ENCODE peak calls at places on chromosomes 2 and 18, in six cellular contexts. One of them, this sample, is unnamed.

GRCh38 chr18:34787931-34788532 is 77.9 kb downstream of the DTNA start:
- DNase-seq in PC-3: peak; percentile 58
- DNase-seq in MCF 10A: peak; percentile 72
- DNase-seq in body of pancreas: peak; percentile 67
- DNase-seq in tibial artery: no peak
- DNase-seq in WTC11: no peak
- DNase-seq in this sample: peak; percentile 54

GRCh38 chr2:173720310-173720709 is 244.9 kb downstream of the SP3 start:
- DNase-seq in PC-3: peak; percentile 13
- DNase-seq in MCF 10A: peak; percentile 42
- DNase-seq in WTC11: no peak
- DNase-seq in tibial artery: no peak
- DNase-seq in body of pancreas: no peak
- DNase-seq in this sample: no peak

GRCh38 chr2:46800218-46800617 is 115.4 kb downstream of the MCFD2 start:
- DNase-seq in WTC11: no peak
- DNase-seq in PC-3: no peak
- DNase-seq in body of pancreas: no peak
- DNase-seq in tibial artery: no peak
- DNase-seq in MCF 10A: no peak
- DNase-seq in this sample: no peak

GRCh38 chr2:74399785-74400184 is 19.7 kb upstream of the DCTN1 start:
- DNase-seq in tibial artery: no peak
- DNase-seq in MCF 10A: peak; percentile 50
- DNase-seq in body of pancreas: no peak
- DNase-seq in PC-3: peak; percentile 66
- DNase-seq in WTC11: no peak
- DNase-seq in this sample: no peak

GRCh38 chr2:135820003-135820618 is 16.9 kb downstream of the LCT start:
- DNase-seq in MCF 10A: no peak
- DNase-seq in PC-3: no peak
- DNase-seq in body of pancreas: no peak
- DNase-seq in tibial artery: no peak
- DNase-seq in WTC11: no peak
- DNase-seq in this sample: peak; percentile 73

GRCh38 chr18:1002653-1003178 is 98.0 kb downstream of the ADCYAP1 start:
- DNase-seq in WTC11: no peak
- DNase-seq in PC-3: peak; percentile 28
- DNase-seq in tibial artery: no peak
- DNase-seq in body of pancreas: no peak
- DNase-seq in MCF 10A: peak; percentile 13
- DNase-seq in this sample: no peak

GRCh38 chr2:149383340-149383739 is 53.0 kb downstream of the LYPD6 start:
- DNase-seq in tibial artery: no peak
- DNase-seq in MCF 10A: no peak
- DNase-seq in PC-3: peak; percentile 23
- DNase-seq in body of pancreas: no peak
- DNase-seq in WTC11: no peak
- DNase-seq in this sample: no peak

GRCh38 chr2:197378494-197378972 is 56.3 kb downstream of the SF3B1 start:
- DNase-seq in PC-3: peak; percentile 63
- DNase-seq in MCF 10A: peak; percentile 74
- DNase-seq in body of pancreas: peak; percentile 49
- DNase-seq in WTC11: peak; percentile 59
- DNase-seq in tibial artery: no peak
- DNase-seq in this sample: peak; percentile 72

GRCh38 chr2:188050716-188051115 is 241.0 kb upstream of the GULP1 start:
- DNase-seq in tibial artery: no peak
- DNase-seq in body of pancreas: no peak
- DNase-seq in WTC11: no peak
- DNase-seq in PC-3: no peak
- DNase-seq in MCF 10A: no peak
- DNase-seq in this sample: no peak

GRCh38 chr2:159584796-159585195 is 31.6 kb downstream of the BAZ2B start:
- DNase-seq in MCF 10A: no peak
- DNase-seq in PC-3: no peak
- DNase-seq in WTC11: no peak
- DNase-seq in tibial artery: no peak
- DNase-seq in body of pancreas: no peak
- DNase-seq in this sample: no peak

GRCh38 chr18:32083781-32084180 is 7.9 kb upstream of the RNF138 start:
- DNase-seq in PC-3: no peak
- DNase-seq in body of pancreas: no peak
- DNase-seq in tibial artery: no peak
- DNase-seq in MCF 10A: no peak
- DNase-seq in WTC11: no peak
- DNase-seq in this sample: no peak

GRCh38 chr2:145408980-145409379 is 889.1 kb upstream of the ZEB2 start:
- DNase-seq in MCF 10A: no peak
- DNase-seq in body of pancreas: no peak
- DNase-seq in WTC11: no peak
- DNase-seq in PC-3: no peak
- DNase-seq in tibial artery: no peak
- DNase-seq in this sample: no peak

GRCh38 chr2:238471-239268 is 25.2 kb downstream of the SH3YL1 start:
- DNase-seq in tibial artery: no peak
- DNase-seq in MCF 10A: no peak
- DNase-seq in WTC11: no peak
- DNase-seq in PC-3: no peak
- DNase-seq in body of pancreas: no peak
- DNase-seq in this sample: no peak

GRCh38 chr2:54680397-54681032 is 42.9 kb upstream of the EML6 start:
- DNase-seq in body of pancreas: no peak
- DNase-seq in PC-3: peak; percentile 46
- DNase-seq in MCF 10A: no peak
- DNase-seq in tibial artery: no peak
- DNase-seq in WTC11: no peak
- DNase-seq in this sample: no peak

DNA sequence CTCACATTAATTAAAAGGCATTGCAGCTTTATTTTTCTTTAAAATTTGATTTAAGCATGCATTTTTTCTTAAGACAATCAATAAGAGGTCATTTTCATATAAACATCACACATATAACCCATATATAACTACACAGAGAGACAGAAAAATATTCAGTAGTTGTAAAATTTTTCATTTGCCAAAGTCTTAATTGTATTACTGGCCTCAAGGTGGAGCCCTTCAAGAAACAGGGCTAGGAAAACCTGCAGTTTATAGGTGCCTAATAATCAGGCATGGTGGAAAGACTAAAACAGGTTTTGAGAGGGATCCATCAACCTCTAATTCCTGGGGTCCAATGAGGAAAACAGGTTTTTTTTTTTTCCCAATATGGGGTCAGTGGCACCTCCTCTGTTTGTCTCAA is 71.3 kb upstream of the ZNF804A start:
- DNase-seq in tibial artery: no peak
- DNase-seq in WTC11: no peak
- DNase-seq in body of pancreas: no peak
- DNase-seq in PC-3: peak; percentile 23
- DNase-seq in MCF 10A: no peak
- DNase-seq in this sample: no peak
- TF ChIP-seq CTCF in tibial artery: no peak
- TF ChIP-seq CTCF in WTC11: no peak
- TF ChIP-seq CTCF in body of pancreas: no peak
- TF ChIP-seq CTCF in PC-3: peak; percentile 51
- TF ChIP-seq CTCF in MCF 10A: no peak
- TF ChIP-seq CTCF in this sample: peak; percentile 16

GRCh38 chr2:101870444-101870843 is 121.3 kb upstream of the IL1R2 start:
- DNase-seq in WTC11: no peak
- DNase-seq in tibial artery: no peak
- DNase-seq in MCF 10A: no peak
- DNase-seq in body of pancreas: no peak
- DNase-seq in PC-3: no peak
- DNase-seq in this sample: no peak

GRCh38 chr2:101871480-101871879 is 120.3 kb upstream of the IL1R2 start:
- DNase-seq in body of pancreas: no peak
- DNase-seq in tibial artery: no peak
- DNase-seq in MCF 10A: no peak
- DNase-seq in PC-3: no peak
- DNase-seq in WTC11: no peak
- DNase-seq in this sample: no peak

GRCh38 chr2:101872480-101872879 is 119.3 kb upstream of the IL1R2 start:
- DNase-seq in tibial artery: no peak
- DNase-seq in body of pancreas: no peak
- DNase-seq in PC-3: no peak
- DNase-seq in MCF 10A: no peak
- DNase-seq in WTC11: no peak
- DNase-seq in this sample: no peak

GRCh38 chr2:101874069-101874468 is 117.7 kb upstream of the IL1R2 start:
- DNase-seq in MCF 10A: no peak
- DNase-seq in tibial artery: no peak
- DNase-seq in PC-3: no peak
- DNase-seq in WTC11: no peak
- DNase-seq in body of pancreas: no peak
- DNase-seq in this sample: no peak

DNA sequence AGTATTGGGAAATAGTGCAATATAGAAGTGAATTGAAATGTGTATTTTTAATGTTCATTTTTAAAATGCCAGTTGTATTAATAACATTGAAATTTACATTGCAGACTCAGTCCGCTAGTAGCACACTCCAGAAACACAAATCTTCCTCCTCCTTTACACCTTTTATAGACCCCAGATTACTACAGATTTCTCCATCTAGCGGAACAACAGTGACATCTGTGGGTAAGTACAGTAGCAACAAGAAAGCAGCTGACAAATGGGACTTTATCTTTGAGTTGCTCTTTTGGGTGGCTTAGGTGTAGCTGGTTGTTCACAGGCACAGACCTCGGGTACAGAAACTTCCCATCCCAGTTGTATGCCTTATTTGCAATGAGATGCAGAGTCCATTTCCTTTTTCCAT is 118.2 kb upstream of the IL1R2 start:
- DNase-seq in MCF 10A: no peak
- DNase-seq in WTC11: no peak
- DNase-seq in PC-3: peak; percentile 42
- DNase-seq in body of pancreas: no peak
- DNase-seq in tibial artery: no peak
- DNase-seq in this sample: peak; percentile 24
- TF ChIP-seq CTCF in MCF 10A: no peak
- TF ChIP-seq CTCF in WTC11: no peak
- TF ChIP-seq CTCF in PC-3: peak; percentile 50
- TF ChIP-seq CTCF in body of pancreas: no peak
- TF ChIP-seq CTCF in tibial artery: no peak
- TF ChIP-seq CTCF in this sample: peak; percentile 42

GRCh38 chr18:74496508-74497307 is 545 bp downstream of the CNDP2 start:
- DNase-seq in WTC11: peak; percentile 59
- DNase-seq in PC-3: peak; percentile 39
- DNase-seq in MCF 10A: peak; percentile 54
- DNase-seq in tibial artery: no peak
- DNase-seq in body of pancreas: peak; percentile 70
- DNase-seq in this sample: no peak
- TF ChIP-seq CTCF in WTC11: no peak
- TF ChIP-seq CTCF in PC-3: no peak
- TF ChIP-seq CTCF in MCF 10A: no peak
- TF ChIP-seq CTCF in tibial artery: no peak
- TF ChIP-seq CTCF in body of pancreas: peak; percentile 39
- TF ChIP-seq CTCF in this sample: no peak

GRCh38 chr2:232439758-232440135 is 16.2 kb upstream of the ALPI start:
- DNase-seq in body of pancreas: no peak
- DNase-seq in MCF 10A: peak; percentile 8
- DNase-seq in tibial artery: peak; percentile 48
- DNase-seq in WTC11: no peak
- DNase-seq in PC-3: no peak
- DNase-seq in this sample: peak; percentile 22
- TF ChIP-seq CTCF in body of pancreas: no peak
- TF ChIP-seq CTCF in MCF 10A: peak; percentile 16
- TF ChIP-seq CTCF in tibial artery: no peak
- TF ChIP-seq CTCF in WTC11: peak; percentile 2
- TF ChIP-seq CTCF in PC-3: peak; percentile 29
- TF ChIP-seq CTCF in this sample: peak; percentile 25

DNA sequence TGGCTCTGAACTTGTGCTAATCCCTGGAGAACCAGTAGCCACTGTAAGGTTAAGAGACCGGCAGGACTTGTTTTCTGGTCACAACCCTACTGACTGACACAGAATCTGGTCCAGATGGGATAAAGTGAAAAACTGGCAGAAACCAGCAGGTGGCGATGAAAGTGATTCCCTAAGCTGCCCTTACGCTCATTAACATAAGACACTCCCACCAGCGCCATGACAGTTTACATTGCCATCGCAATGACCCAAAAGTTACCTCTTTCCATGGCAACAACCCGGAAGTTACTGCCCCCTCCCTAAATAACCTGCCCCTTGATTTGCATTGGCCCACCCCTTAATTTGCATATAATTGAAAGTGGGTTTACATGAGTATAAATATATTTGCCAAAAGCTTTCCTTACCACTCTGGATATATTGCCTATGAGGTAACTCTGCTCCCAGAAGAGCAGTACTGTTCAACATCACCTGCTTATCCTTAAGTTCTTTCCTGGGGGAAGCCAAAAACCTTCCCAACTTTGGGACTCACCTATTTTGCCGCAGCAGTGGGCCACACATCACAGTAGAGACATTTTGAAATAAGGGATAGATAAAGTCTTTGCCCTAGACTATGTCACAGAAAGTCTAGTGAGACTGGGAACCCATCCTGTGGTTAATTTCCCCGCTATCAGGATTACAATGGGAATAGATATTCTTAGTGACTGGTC is 35.8 kb upstream of the AFF3 start:
- DNase-seq in MCF 10A: peak; percentile 72
- DNase-seq in WTC11: peak; percentile 76
- DNase-seq in tibial artery: no peak
- DNase-seq in PC-3: peak; percentile 90
- DNase-seq in body of pancreas: peak; percentile 40
- DNase-seq in this sample: peak; percentile 45
- TF ChIP-seq CTCF in MCF 10A: peak; percentile 29
- TF ChIP-seq CTCF in WTC11: peak; percentile 24
- TF ChIP-seq CTCF in tibial artery: no peak
- TF ChIP-seq CTCF in PC-3: peak; percentile 73
- TF ChIP-seq CTCF in body of pancreas: peak; percentile 24
- TF ChIP-seq CTCF in this sample: peak; percentile 22

GRCh38 chr2:236117396-236117795 is 50.8 kb downstream of the GBX2 start:
- DNase-seq in WTC11: no peak
- DNase-seq in tibial artery: no peak
- DNase-seq in MCF 10A: no peak
- DNase-seq in body of pancreas: no peak
- DNase-seq in PC-3: no peak
- DNase-seq in this sample: no peak

GRCh38 chr2:236112466-236112865 is 55.7 kb downstream of the GBX2 start:
- DNase-seq in PC-3: no peak
- DNase-seq in MCF 10A: no peak
- DNase-seq in tibial artery: no peak
- DNase-seq in body of pancreas: no peak
- DNase-seq in WTC11: no peak
- DNase-seq in this sample: no peak

GRCh38 chr2:236117861-236118269 is 50.3 kb downstream of the GBX2 start:
- DNase-seq in MCF 10A: no peak
- DNase-seq in body of pancreas: no peak
- DNase-seq in tibial artery: no peak
- DNase-seq in WTC11: no peak
- DNase-seq in PC-3: no peak
- DNase-seq in this sample: no peak

GRCh38 chr2:236113425-236113824 is 54.8 kb downstream of the GBX2 start:
- DNase-seq in body of pancreas: no peak
- DNase-seq in WTC11: no peak
- DNase-seq in tibial artery: no peak
- DNase-seq in MCF 10A: peak; percentile 14
- DNase-seq in PC-3: peak; percentile 72
- DNase-seq in this sample: no peak

GRCh38 chr2:236114959-236115358 is 53.2 kb downstream of the GBX2 start:
- DNase-seq in body of pancreas: no peak
- DNase-seq in PC-3: no peak
- DNase-seq in tibial artery: no peak
- DNase-seq in MCF 10A: no peak
- DNase-seq in WTC11: no peak
- DNase-seq in this sample: no peak
- TF ChIP-seq CTCF in body of pancreas: no peak
- TF ChIP-seq CTCF in PC-3: no peak
- TF ChIP-seq CTCF in tibial artery: no peak
- TF ChIP-seq CTCF in MCF 10A: no peak
- TF ChIP-seq CTCF in WTC11: no peak
- TF ChIP-seq CTCF in this sample: no peak

This sample was measured in GM13977.